ENCODE peak calls at places on chromosomes 5 and 9, in five cellular contexts. B, N, G, K and R are unnamed samples.

GRCh38 chr5:36790847-36791246 is 85.7 kb upstream of the NIPBL start:
- DNase-seq in B (no peak), K (no peak), N (no peak), G (no peak), R (no peak)

GRCh38 chr9:97706246-97706645 is 9.1 kb upstream of the XPA start:
- DNase-seq in K (no peak), N (no peak), G (no peak), B (no peak), R (no peak)

GRCh38 chr5:110333384-110333783 is 393.1 kb downstream of the TMEM232 start:
- DNase-seq in B (no peak), N (no peak), G (no peak), K (peak; percentile 26), R (no peak)

GRCh38 chr5:76187386-76187785 is 104.2 kb downstream of the SV2C start:
- DNase-seq in G (no peak), K (no peak), N (no peak), B (no peak), R (no peak)

GRCh38 chr5:150301170-150301505 is 1.6 kb downstream of the ARSI start:
- DNase-seq in G (no peak), K (no peak), N (no peak), B (no peak), R (no peak)

GRCh38 chr9:36263662-36264061 is 5.4 kb upstream of the GNE start:
- DNase-seq in B (no peak), G (no peak), N (no peak), K (no peak), R (no peak)

GRCh38 chr9:129840024-129840423 is 4.8 kb downstream of the USP20 start:
- DNase-seq in G (no peak), B (no peak), K (peak; percentile 34), N (no peak), R (no peak)

GRCh38 chr9:16532681-16533450 is 337.6 kb downstream of the BNC2 start:
- DNase-seq in B (no peak), K (no peak), N (no peak), G (no peak), R (no peak)

GRCh38 chr9:81789751-81790150 is 100.4 kb upstream of the TLE1 start:
- DNase-seq in K (no peak), B (no peak), G (no peak), N (no peak), R (no peak)

GRCh38 chr9:126793686-126794417 is 11.0 kb upstream of the ZBTB43 start:
- DNase-seq in G (no peak), N (no peak), B (no peak), K (no peak), R (no peak)

GRCh38 chr5:104305602-104306001 is 743.0 kb upstream of the NUDT12 start:
- DNase-seq in N (no peak), B (no peak), K (no peak), G (no peak), R (no peak)